ENCODE peak calls at places on chromosomes 16 and 17, in four cellular contexts. J, H, Y and I are unnamed samples.

GRCh38 chr17:28612936-28613872 is 781 bp downstream of the RSKR start:
- DNase-seq in J (no peak), Y (no peak), H (peak), I (peak)

GRCh38 chr17:66531826-66532439 is 229.5 kb downstream of the PRKCA start:
- DNase-seq in J (no peak), Y (no peak), H (no peak), I (no peak)

GRCh38 chr17:417691-418420 is 65.2 kb upstream of the RPH3AL start:
- DNase-seq in Y (no peak), H (no peak), J (no peak), I (no peak)

GRCh38 chr16:28923652-28924398 is 1.2 kb downstream of the RABEP2 start:
- DNase-seq in J (no peak), Y (no peak), H (no peak), I (no peak)

GRCh38 chr16:49544828-49545227 is 171.2 kb downstream of the C16orf78 start:
- DNase-seq in H (no peak), Y (no peak), J (no peak), I (no peak)

GRCh38 chr16:24700549-24701392 is 28.7 kb upstream of the TNRC6A start:
- DNase-seq in H (no peak), Y (peak), J (no peak), I (no peak)

GRCh38 chr17:4950757-4951204 is at the start of gene ENO3:
- DNase-seq in Y (no peak), J (no peak), H (peak), I (peak)

GRCh38 chr17:65374966-65375365 is 186.5 kb downstream of the AXIN2 start:
- DNase-seq in H (no peak), J (no peak), Y (no peak), I (no peak)

GRCh38 chr16:31010539-31010938 is at the start of gene STX1B:
- DNase-seq in J (no peak), Y (peak), H (peak), I (peak)

GRCh38 chr17:75509528-75510258 is 5.6 kb downstream of the CASKIN2 start:
- DNase-seq in H (no peak), Y (peak), J (no peak), I (no peak)

GRCh38 chr17:6800422-6801027 is 24.5 kb downstream of the FBXO39 start:
- DNase-seq in H (no peak), J (no peak), Y (no peak), I (peak)

GRCh38 chr16:1424028-1424427 is 3.5 kb upstream of the UQCC4 start:
- DNase-seq in J (no peak), H (no peak), Y (no peak), I (no peak)

GRCh38 chr16:58046936-58047335 is 21.4 kb downstream of the MMP15 start:
- DNase-seq in Y (no peak), J (no peak), H (no peak), I (no peak)

GRCh38 chr16:87956771-87957279 is 5.6 kb downstream of the BANP start:
- DNase-seq in Y (no peak), H (no peak), J (no peak), I (no peak)

GRCh38 chr17:2174471-2175293 is 119.8 kb downstream of the HIC1 start:
- DNase-seq in H (peak), J (no peak), Y (peak), I (no peak)

GRCh38 chr16:85553436-85554113 is 59.5 kb upstream of the GSE1 start:
- DNase-seq in Y (peak), J (no peak), H (peak), I (no peak)

GRCh38 chr17:9120471-9120870 is 99.2 kb downstream of the NTN1 start:
- DNase-seq in J (no peak), Y (no peak), H (peak), I (peak)

GRCh38 chr16:89256651-89257254 is 39.2 kb downstream of the ZNF778 start:
- DNase-seq in H (no peak), Y (no peak), J (no peak), I (peak)

GRCh38 chr17:71828182-71828596 is 292.6 kb upstream of the SOX9 start:
- DNase-seq in Y (no peak), J (no peak), H (peak), I (peak)

GRCh38 chr16:89167425-89167941 is 4.1 kb upstream of the CDH15 start:
- DNase-seq in J (peak), Y (peak), H (peak), I (peak)

GRCh38 chr17:3879181-3879580 is 13.7 kb downstream of the CAMKK1 start:
- DNase-seq in H (peak), Y (no peak), J (no peak), I (peak)

GRCh38 chr17:5508855-5509254 is 22.5 kb downstream of the MIS12 start:
- DNase-seq in H (no peak), Y (no peak), J (no peak), I (peak)

GRCh38 chr17:16491703-16492612 is at the start of gene LRRC75A:
- DNase-seq in J (no peak), H (peak), Y (peak), I (peak)

GRCh38 chr16:84562174-84562815 is 55.6 kb downstream of the COTL1 start:
- DNase-seq in Y (no peak), H (no peak), J (no peak), I (no peak)

GRCh38 chr16:22318690-22319358 is 21.6 kb downstream of the POLR3E start:
- DNase-seq in J (no peak), Y (no peak), H (peak), I (peak)

GRCh38 chr17:49694847-49695697 is 12.7 kb downstream of the SLC35B1 start:
- DNase-seq in Y (peak), J (peak), H (peak), I (peak)

GRCh38 chr16:53960954-53961616 is 257.1 kb downstream of the FTO start:
- DNase-seq in J (no peak), H (peak), Y (no peak), I (no peak)

GRCh38 chr16:29862383-29862883 is 593 bp downstream of the CDIPT start:
- DNase-seq in Y (no peak), J (no peak), H (peak), I (peak)

GRCh38 chr17:80882323-80882722 is 109.3 kb upstream of the CHMP6 start:
- DNase-seq in J (no peak), H (no peak), Y (no peak), I (no peak)

GRCh38 chr17:50593321-50593720 is 32.8 kb downstream of the CACNA1G start:
- DNase-seq in Y (no peak), J (no peak), H (peak), I (peak)

GRCh38 chr16:47519037-47519436 is 57.9 kb downstream of the PHKB start:
- DNase-seq in J (no peak), Y (no peak), H (no peak), I (no peak)

GRCh38 chr17:66373944-66374817 is 71.8 kb downstream of the PRKCA start:
- DNase-seq in J (no peak), Y (no peak), H (peak), I (peak)

GRCh38 chr17:49357516-49357915 is 4.5 kb downstream of the ZNF652 start:
- DNase-seq in Y (no peak), J (no peak), H (no peak), I (no peak)